ENCODE peak calls at places on chromosomes 7 and 10, in ten cellular contexts. B is M059J; R is DMS 273 treated with DMSO at 0.1 percent for 48 hours; A is NCI-H1105; Y is Ammon's horn; H is activated gamma-delta T cell treated with anti-CD3 and anti-CD28 coated beads, Interleukin-2, amount 50 U/mL, for 16 hours; S is T-cell; T is mesendoderm; W is sigmoid colon; U is brain pericyte. Q is an unnamed sample.

GRCh38 chr7:29229056-29229455 is 34.5 kb downstream of the CHN2 start:
- DNase-seq in B (no peak), R (peak; percentile 87), A (no peak), Y (no peak), H (no peak), S (no peak), T (no peak), W (no peak), U (no peak), Q (no peak)

GRCh38 chr7:115511330-115511729 is 519.2 kb downstream of the TFEC start:
- DNase-seq in B (no peak), R (no peak), A (no peak), Y (no peak), H (no peak), S (no peak), T (no peak), W (no peak), U (no peak), Q (no peak)

GRCh38 chr7:121488251-121488650 is 92.1 kb upstream of the FAM3C start:
- DNase-seq in B (no peak), R (no peak), A (no peak), Y (no peak), H (no peak), S (no peak), T (no peak), W (no peak), U (no peak), Q (no peak)

GRCh38 chr10:52959810-52960209 is 187.2 kb upstream of the MBL2 start:
- DNase-seq in B (no peak), R (no peak), A (no peak), Y (no peak), H (no peak), S (no peak), T (no peak), W (no peak), U (no peak), Q (no peak)

GRCh38 chr10:14569274-14570060 is 205.2 kb downstream of the FAM107B start:
- DNase-seq in B (no peak), R (no peak), A (no peak), Y (no peak), H (no peak), S (no peak), T (no peak), W (no peak), U (no peak), Q (peak; percentile 18)

GRCh38 chr10:33215154-33215553 is 119.3 kb downstream of the NRP1 start:
- DNase-seq in B (peak; percentile 33), R (no peak), A (no peak), Y (no peak), H (no peak), S (no peak), T (no peak), W (no peak), U (no peak), Q (no peak)

GRCh38 chr7:8284606-8285005 is 22.6 kb upstream of the ICA1 start:
- DNase-seq in B (no peak), R (no peak), A (peak; percentile 67), Y (no peak), H (no peak), S (no peak), T (no peak), W (no peak), U (no peak), Q (peak; percentile 64)

GRCh38 chr7:39130304-39130703 is 152.6 kb downstream of the POU6F2 start:
- DNase-seq in B (no peak), R (no peak), A (peak; percentile 3), Y (no peak), H (no peak), S (no peak), T (no peak), W (no peak), U (no peak), Q (peak; percentile 44)

GRCh38 chr10:20486791-20487190 is 410.3 kb downstream of the NEBL start:
- DNase-seq in B (no peak), R (no peak), A (no peak), Y (no peak), H (no peak), S (no peak), T (no peak), W (no peak), U (no peak), Q (no peak)

GRCh38 chr10:11025978-11026377 is 8.3 kb downstream of the CELF2 start:
- DNase-seq in B (no peak), R (no peak), A (no peak), Y (no peak), H (no peak), S (no peak), T (no peak), W (no peak), U (no peak), Q (no peak)

GRCh38 chr7:90596745-90597526 is 815 bp downstream of the CDK14 start:
- DNase-seq in B (peak; percentile 52), R (no peak), A (no peak), Y (no peak), H (no peak), S (no peak), T (peak; percentile 54), W (no peak), U (no peak), Q (no peak)

GRCh38 chr7:151893405-151893923 is 16.5 kb upstream of the PRKAG2 start:
- DNase-seq in B (no peak), R (no peak), A (no peak), Y (no peak), H (no peak), S (no peak), T (no peak), W (peak; percentile 27), U (no peak), Q (no peak)

GRCh38 chr10:5071411-5072198 is 22.6 kb upstream of the AKR1C3 start:
- DNase-seq in B (peak; percentile 64), R (peak; percentile 36), A (peak; percentile 33), Y (peak; percentile 68), H (no peak), S (no peak), T (peak; percentile 76), W (peak; percentile 91), U (no peak), Q (no peak)

GRCh38 chr7:2282185-2282751 is 32.0 kb downstream of the SNX8 start:
- DNase-seq in B (no peak), R (no peak), A (no peak), Y (no peak), H (no peak), S (no peak), T (no peak), W (no peak), U (no peak), Q (no peak)

GRCh38 chr10:90276894-90277447 is 575.6 kb downstream of the KIF20B start:
- DNase-seq in B (peak; percentile 31), R (no peak), A (peak; percentile 8), Y (no peak), H (no peak), S (no peak), T (no peak), W (no peak), U (no peak), Q (no peak)

GRCh38 chr10:17179002-17179401 is 22.5 kb downstream of the TRDMT1 start:
- DNase-seq in B (peak; percentile 62), R (no peak), A (no peak), Y (no peak), H (no peak), S (no peak), T (no peak), W (no peak), U (no peak), Q (no peak)

GRCh38 chr10:38032881-38033280 is 22.4 kb downstream of the ZNF33A start:
- DNase-seq in B (no peak), R (no peak), A (no peak), Y (no peak), H (no peak), S (no peak), T (no peak), W (no peak), U (no peak), Q (no peak)

GRCh38 chr10:122143238-122143841 is 127.8 kb upstream of the BTBD16 start:
- DNase-seq in B (no peak), R (no peak), A (no peak), Y (peak; percentile 81), H (no peak), S (no peak), T (peak; percentile 19), W (no peak), U (no peak), Q (no peak)

GRCh38 chr10:70247360-70247759 is 14.1 kb upstream of the PPA1 start:
- DNase-seq in B (no peak), R (no peak), A (no peak), Y (no peak), H (no peak), S (no peak), T (no peak), W (no peak), U (no peak), Q (no peak)

GRCh38 chr10:5959581-5960069 is 17.7 kb downstream of the IL15RA start:
- DNase-seq in B (no peak), R (no peak), A (no peak), Y (no peak), H (no peak), S (no peak), T (no peak), W (peak; percentile 48), U (no peak), Q (no peak)

GRCh38 chr10:61475449-61475873 is 22.3 kb upstream of the TMEM26 start:
- DNase-seq in B (peak; percentile 64), R (no peak), A (no peak), Y (no peak), H (no peak), S (no peak), T (no peak), W (no peak), U (no peak), Q (no peak)

GRCh38 chr7:12162420-12163113 is 48.5 kb upstream of the TMEM106B start:
- DNase-seq in B (peak; percentile 98), R (no peak), A (no peak), Y (no peak), H (no peak), S (no peak), T (no peak), W (no peak), U (no peak), Q (no peak)

GRCh38 chr10:124453965-124454610 is 4.3 kb upstream of the NKX1-2 start:
- DNase-seq in B (no peak), R (no peak), A (no peak), Y (no peak), H (no peak), S (no peak), T (peak; percentile 84), W (no peak), U (no peak), Q (no peak)

Q was measured in RPMI8226.